ENCODE peak calls at places on chromosome 10, in four cellular contexts. K is HepG2, H is K562, Y is H1. C is an unnamed sample.
A peak's percentile ranks its signal among the peaks of the same experiment; 100 is the strongest.

GRCh38 chr10:61047011-61047410 is 103.0 kb upstream of the RHOBTB1 start:
- DNase-seq in K (no peak), H (no peak), Y (no peak), C (no peak)

GRCh38 chr10:121553455-121553854 is 44.8 kb downstream of the FGFR2 start:
- DNase-seq in K (peak; percentile 28), H (no peak), Y (no peak), C (no peak)

GRCh38 chr10:110067960-110068770 is 60.4 kb downstream of the ADD3 start:
- DNase-seq in K (peak; percentile 44), H (peak; percentile 76), Y (no peak), C (no peak)

GRCh38 chr10:21523007-21523406 is 2.5 kb downstream of the SKIDA1 start:
- DNase-seq in K (no peak), H (no peak), Y (no peak), C (peak; percentile 35)

GRCh38 chr10:103852189-103852711 is 3.1 kb downstream of the SH3PXD2A start:
- DNase-seq in K (no peak), H (no peak), Y (no peak), C (no peak)

GRCh38 chr10:56653289-56653688 is 292.2 kb upstream of the ZWINT start:
- DNase-seq in K (no peak), H (no peak), Y (no peak), C (no peak)

GRCh38 chr10:46265981-46266505 is 20.8 kb upstream of the ANTXRL start:
- DNase-seq in K (no peak), H (no peak), Y (peak; percentile 43), C (no peak)

GRCh38 chr10:33460461-33461294 is 126.2 kb upstream of the NRP1 start:
- DNase-seq in K (no peak), H (no peak), Y (no peak), C (no peak)

GRCh38 chr10:70379581-70380176 is 2.7 kb downstream of the LRRC20 start:
- DNase-seq in K (no peak), H (peak; percentile 71), Y (peak; percentile 70), C (peak; percentile 50)

GRCh38 chr10:124509836-124510535 is 48.4 kb downstream of the LHPP start:
- DNase-seq in K (no peak), H (no peak), Y (no peak), C (no peak)

GRCh38 chr10:22853906-22854447 is 73.9 kb upstream of the ARMC3 start:
- DNase-seq in K (no peak), H (no peak), Y (no peak), C (no peak)
- TF ChIP-seq RNF2 in K (no peak), H (no peak), Y (no peak), C (no peak)

GRCh38 chr10:76160758-76161555 is 729.5 kb downstream of the LRMDA start:
- DNase-seq in K (no peak), H (no peak), Y (no peak), C (no peak)
- TF ChIP-seq CEBPB in K (no peak), H (no peak), Y (no peak), C (no peak)

GRCh38 chr10:96992721-96993120 is 160.6 kb downstream of the LCOR start:
- DNase-seq in K (no peak), H (no peak), Y (no peak), C (no peak)

GRCh38 chr10:96987141-96987841 is 155.2 kb downstream of the LCOR start:
- DNase-seq in K (no peak), H (no peak), Y (no peak), C (no peak)

GRCh38 chr10:96987842-96988175 is 155.7 kb downstream of the LCOR start:
- DNase-seq in K (no peak), H (no peak), Y (no peak), C (no peak)

GRCh38 chr10:96988421-96988820 is 156.3 kb downstream of the LCOR start:
- DNase-seq in K (no peak), H (no peak), Y (no peak), C (no peak)

GRCh38 chr10:96991313-96991841 is 159.3 kb downstream of the LCOR start:
- DNase-seq in K (no peak), H (no peak), Y (no peak), C (no peak)
- TF ChIP-seq RNF2 in K (no peak), H (no peak), Y (no peak), C (no peak)

GRCh38 chr10:132439025-132439388 is 42.0 kb downstream of the PWWP2B start:
- DNase-seq in K (no peak), H (no peak), Y (no peak), C (no peak)

GRCh38 chr10:132437511-132437910 is 40.5 kb downstream of the PWWP2B start:
- DNase-seq in K (no peak), H (no peak), Y (no peak), C (no peak)

GRCh38 chr10:132439424-132440163 is 42.6 kb downstream of the PWWP2B start:
- DNase-seq in K (no peak), H (no peak), Y (no peak), C (no peak)

GRCh38 chr10:132436861-132437410 is 39.9 kb downstream of the PWWP2B start:
- DNase-seq in K (no peak), H (no peak), Y (no peak), C (no peak)

DNA sequence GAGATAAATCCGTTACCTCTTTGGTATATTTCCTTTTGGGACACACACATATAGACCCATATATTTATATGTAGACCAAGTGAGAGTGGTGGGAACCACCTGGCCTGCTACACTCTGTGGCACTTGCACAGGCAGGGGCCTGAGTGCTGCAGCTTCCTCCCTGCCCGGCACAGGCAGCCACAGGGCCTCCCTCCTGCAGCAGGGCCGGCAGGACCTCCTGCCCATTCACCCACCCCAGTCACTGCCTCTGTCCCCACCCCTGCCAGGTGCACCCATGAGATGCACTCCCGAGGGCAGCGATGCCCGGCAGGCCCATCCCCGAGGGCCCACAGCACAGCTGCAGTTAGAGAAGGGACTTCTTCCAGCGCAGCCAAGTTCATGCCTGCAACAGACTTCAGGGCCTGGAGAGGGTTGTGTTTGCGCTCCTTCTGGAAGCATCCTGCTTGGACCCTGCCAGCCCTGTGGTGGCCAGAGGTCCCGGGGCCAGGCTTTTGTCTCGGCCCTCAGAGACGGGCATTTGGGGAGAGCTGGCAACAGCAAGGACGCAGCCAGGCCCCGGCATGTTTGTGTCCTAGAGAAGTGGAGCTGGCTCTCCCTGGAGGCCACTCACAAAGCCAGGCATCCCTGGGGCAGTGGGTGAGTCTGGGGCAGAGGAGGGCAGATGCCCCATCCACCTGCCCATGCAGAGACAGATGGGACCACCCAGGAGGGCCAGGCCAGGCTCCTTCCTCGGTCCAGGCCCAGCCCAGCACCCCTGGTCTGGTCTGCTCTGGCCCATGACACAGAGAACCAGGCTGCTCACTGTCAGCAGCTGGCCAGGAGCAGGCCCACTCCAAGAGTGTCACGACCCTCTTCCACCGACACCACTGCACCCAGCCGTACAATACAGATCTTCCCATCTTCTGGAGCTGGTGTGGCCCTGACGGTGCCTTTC is 41.4 kb downstream of the PWWP2B start:
- DNase-seq in K (no peak), H (no peak), Y (no peak), C (no peak)
- TF ChIP-seq CEBPB in K (no peak), H (no peak), Y (no peak), C (no peak)

GRCh38 chr10:126393076-126393475 is 4.8 kb upstream of the ADAM12 start:
- DNase-seq in K (no peak), H (no peak), Y (no peak), C (no peak)

GRCh38 chr10:126392068-126392467 is 3.8 kb upstream of the ADAM12 start:
- DNase-seq in K (no peak), H (no peak), Y (no peak), C (no peak)

GRCh38 chr10:126390324-126390723 is 2.0 kb upstream of the ADAM12 start:
- DNase-seq in K (no peak), H (no peak), Y (no peak), C (no peak)

GRCh38 chr10:126392469-126392868 is 4.2 kb upstream of the ADAM12 start:
- DNase-seq in K (no peak), H (no peak), Y (no peak), C (no peak)

GRCh38 chr10:126391162-126391880 is 3.0 kb upstream of the ADAM12 start:
- DNase-seq in K (no peak), H (no peak), Y (no peak), C (no peak)
- TF ChIP-seq RNF2 in K (no peak), H (no peak), Y (no peak), C (no peak)

GRCh38 chr10:72073677-72074412 is 14.5 kb downstream of the SPOCK2 start:
- DNase-seq in K (no peak), H (no peak), Y (no peak), C (no peak)
- TF ChIP-seq CEBPB in K (no peak), H (no peak), Y (no peak), C (no peak)

DNA sequence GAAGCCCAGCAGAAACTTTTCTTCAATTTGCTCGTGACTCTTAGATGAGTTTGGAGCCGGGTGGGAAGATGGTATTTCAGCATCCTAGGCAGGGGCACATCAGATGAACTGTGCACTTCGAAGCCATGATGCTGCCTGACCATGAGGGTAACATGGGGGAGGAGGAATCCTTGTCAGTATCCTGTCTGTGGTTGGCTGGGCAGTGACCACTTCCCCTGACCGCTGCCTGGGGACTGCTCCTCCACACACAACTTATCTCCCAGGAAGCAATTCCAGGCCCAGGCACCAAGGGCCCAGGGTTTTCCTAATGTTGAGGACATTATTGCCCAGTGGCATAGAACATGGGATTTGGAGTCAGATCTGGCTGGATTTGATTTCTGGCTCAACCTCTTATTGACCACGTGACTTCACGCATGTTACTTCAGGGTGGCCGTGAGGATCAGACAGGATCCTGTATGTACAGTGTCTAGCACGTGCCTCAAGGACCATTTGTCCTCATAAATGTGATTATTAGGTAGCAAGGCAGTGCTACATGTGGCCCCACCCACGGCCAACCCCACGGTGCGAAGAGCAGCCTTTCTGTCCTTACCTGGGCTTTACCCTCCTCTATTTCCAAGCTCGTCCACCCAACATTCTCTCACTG is 65.2 kb downstream of the PTPRE start:
- DNase-seq in K (no peak), H (no peak), Y (no peak), C (no peak)
- TF ChIP-seq RNF2 in K (no peak), H (no peak), Y (no peak), C (no peak)

DNA sequence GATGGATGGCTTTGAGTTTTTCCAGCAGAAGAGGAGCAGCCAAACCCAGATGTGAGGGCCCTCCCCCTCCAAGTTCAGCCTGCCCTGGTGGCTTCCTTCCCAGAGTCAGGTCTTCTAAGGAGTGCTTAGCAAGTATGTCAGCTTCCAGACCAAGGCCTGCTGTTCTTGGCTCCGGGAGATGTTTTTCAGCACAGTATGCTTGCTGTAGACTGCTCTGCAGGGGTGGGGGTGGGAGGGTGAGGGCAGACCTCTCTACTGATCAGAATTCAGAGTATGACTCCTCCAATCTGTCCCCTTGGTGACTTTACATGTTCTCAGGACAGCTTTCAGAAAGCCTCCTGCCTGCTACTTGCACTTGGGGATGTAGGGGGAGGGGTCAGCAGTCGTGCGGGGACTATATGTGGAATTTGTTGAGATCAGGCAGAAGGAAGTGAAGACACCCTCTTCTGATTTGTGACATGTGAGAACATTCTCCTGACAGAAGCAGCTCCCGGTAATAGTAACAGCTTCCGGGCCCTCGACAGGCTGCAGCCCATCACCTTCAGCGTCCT is 516.4 kb upstream of the ZMIZ1 start:
- DNase-seq in K (no peak), H (no peak), Y (no peak), C (no peak)
- TF ChIP-seq CEBPB in K (no peak), H (no peak), Y (no peak), C (no peak)

DNA sequence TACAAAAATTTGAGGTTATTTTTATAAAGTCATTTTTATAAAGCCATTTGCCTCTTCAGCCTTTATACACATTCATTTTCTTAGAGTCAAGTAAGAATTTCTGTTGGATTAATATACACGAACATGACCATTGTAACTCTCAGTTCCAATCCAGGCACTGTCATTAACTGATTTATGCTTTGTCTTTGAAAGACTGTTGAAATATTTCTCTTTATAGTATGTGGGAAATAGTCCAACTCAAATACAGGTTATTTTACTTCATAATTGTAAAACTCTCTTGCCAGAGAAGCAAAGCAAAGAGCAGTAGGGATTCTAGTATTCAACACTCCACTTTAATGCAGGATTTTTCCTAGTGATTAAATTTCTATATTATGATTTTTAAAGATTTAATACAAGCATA is 36.5 kb upstream of the PAPSS2 start:
- DNase-seq in K (no peak), H (no peak), Y (no peak), C (no peak)
- TF ChIP-seq RNF2 in K (no peak), H (no peak), Y (no peak), C (no peak)